ENCODE peak calls at places on chromosome 11, in four cellular contexts. D is lower lobe of right lung; G is mammary epithelial cell; F is effector memory CD4-positive, alpha-beta T cell. N is an unnamed sample.

GRCh38 chr11:43508511-43508918 is 149.8 kb downstream of the TTC17 start:
- DNase-seq in D (no peak), G (peak), F (no peak), N (no peak)

GRCh38 chr11:88042238-88043032 is 132.8 kb downstream of the RAB38 start:
- DNase-seq in D (no peak), G (no peak), F (no peak), N (no peak)

GRCh38 chr11:65378208-65378927 is 4.1 kb downstream of the SLC25A45 start:
- DNase-seq in D (no peak), G (no peak), F (no peak), N (no peak)

GRCh38 chr11:100676901-100677300 is 10.2 kb upstream of the ARHGAP42 start:
- DNase-seq in D (no peak), G (peak), F (no peak), N (no peak)

GRCh38 chr11:12496181-12497025 is 119.0 kb downstream of the PARVA start:
- DNase-seq in D (no peak), G (no peak), F (no peak), N (no peak)

GRCh38 chr11:8925711-8926110 is 7.0 kb downstream of the C11orf16 start:
- DNase-seq in D (no peak), G (no peak), F (no peak), N (no peak)

GRCh38 chr11:13152264-13152663 is 125.3 kb upstream of the BMAL1 start:
- DNase-seq in D (no peak), G (no peak), F (no peak), N (no peak)

GRCh38 chr11:134045799-134046635 is 22.9 kb upstream of the JAM3 start:
- DNase-seq in D (no peak), G (no peak), F (no peak), N (no peak)

GRCh38 chr11:9206496-9206895 is 58.7 kb downstream of the DENND5A start:
- DNase-seq in D (no peak), G (no peak), F (no peak), N (no peak)

GRCh38 chr11:33892906-33893594 is 1.2 kb upstream of the LMO2 start:
- DNase-seq in D (no peak), G (no peak), F (no peak), N (no peak)

GRCh38 chr11:83158965-83159900 is 2.3 kb downstream of the PCF11 start:
- DNase-seq in D (no peak), G (no peak), F (no peak), N (no peak)

GRCh38 chr11:112302226-112302868 is 41.7 kb upstream of the PLET1 start:
- DNase-seq in D (no peak), G (no peak), F (no peak), N (no peak)

GRCh38 chr11:61891331-61892084 is at the start of gene FADS3:
- DNase-seq in D (peak), G (peak), F (peak), N (peak)

GRCh38 chr11:61888590-61888989 is 2.8 kb downstream of the FADS3 start:
- DNase-seq in D (no peak), G (no peak), F (no peak), N (no peak)

GRCh38 chr11:61890536-61891330 is 612 bp downstream of the FADS3 start:
- DNase-seq in D (peak), G (peak), F (no peak), N (peak)

GRCh38 chr11:61888043-61888442 is 3.3 kb downstream of the FADS3 start:
- DNase-seq in D (peak), G (peak), F (no peak), N (no peak)

GRCh38 chr11:61889831-61890230 is 1.5 kb downstream of the FADS3 start:
- DNase-seq in D (no peak), G (no peak), F (no peak), N (no peak)
- H3K4me3 ChIP-seq in D (peak), G (peak), F (no peak), N (no peak)

GRCh38 chr11:1449516-1450270 is 36.9 kb downstream of the MOB2 start:
- DNase-seq in D (no peak), G (no peak), F (no peak), N (no peak)
- H3K27ac ChIP-seq in D (no peak), G (no peak), F (no peak), N (no peak)

GRCh38 chr11:5196731-5197130 is 3.8 kb downstream of the OR51V1 start:
- DNase-seq in D (no peak), G (no peak), F (no peak), N (no peak)
- H3K4me3 ChIP-seq in D (no peak), G (no peak), F (no peak), N (no peak)

GRCh38 chr11:10673476-10674062 is 20.0 kb downstream of the IRAG1 start:
- DNase-seq in D (no peak), G (no peak), F (no peak), N (no peak)

GRCh38 chr11:10678106-10678505 is 15.4 kb downstream of the IRAG1 start:
- DNase-seq in D (no peak), G (no peak), F (no peak), N (no peak)

GRCh38 chr11:10674991-10675440 is 18.5 kb downstream of the IRAG1 start:
- DNase-seq in D (no peak), G (no peak), F (no peak), N (no peak)

GRCh38 chr11:10670099-10670498 is 23.5 kb downstream of the IRAG1 start:
- DNase-seq in D (no peak), G (no peak), F (no peak), N (no peak)

GRCh38 chr11:10674440-10674855 is 19.1 kb downstream of the IRAG1 start:
- DNase-seq in D (no peak), G (no peak), F (no peak), N (no peak)
- H3K27ac ChIP-seq in D (peak), G (no peak), F (no peak), N (no peak)

GRCh38 chr11:44893250-44894216 is 57.1 kb downstream of the TP53I11 start:
- DNase-seq in D (no peak), G (no peak), F (no peak), N (no peak)
- H3K4me3 ChIP-seq in D (no peak), G (no peak), F (no peak), N (no peak)

GRCh38 chr11:67057410-67057757 is 737 bp downstream of the RHOD start:
- DNase-seq in D (no peak), G (peak), F (no peak), N (no peak)
- H3K27ac ChIP-seq in D (peak), G (peak), F (no peak), N (no peak)

N was measured in naive thymus-derived CD4-positive, alpha-beta T cell.